ENCODE peak calls at places on chromosomes 11 and 22, in eight cellular contexts. D is activated CD4-positive, CD25-positive, alpha-beta regulatory T cell; R is iris pigment epithelial cell; N is activated CD4-positive, alpha-beta T cell treated with anti-CD3 and anti-CD28 coated beads, Interleukin-2, amount 50 U/mL, for 1 hour; Q is HTR-8/SVneo; Z is nucleus accumbens; F is stimulated activated CD4-positive, alpha-beta T cell treated with anti-CD3 and anti-CD28 coated beads, Interleukin-15, amount 100 ng/mL, for 1 hour; K is posterior vena cava. U is an unnamed sample.
A peak's percentile ranks its signal among the peaks of the same experiment; 100 is the strongest.

GRCh38 chr11:10327254-10327653 is 22.4 kb downstream of the ADM start:
- DNase-seq in D (no peak), R (peak; percentile 87), N (no peak), Q (no peak), Z (no peak), F (no peak), K (no peak), U (no peak)

GRCh38 chr11:47271961-47272661 is 2.2 kb downstream of the MADD start:
- DNase-seq in D (no peak), R (no peak), N (no peak), Q (no peak), Z (no peak), F (no peak), K (peak; percentile 12), U (peak; percentile 60)

GRCh38 chr22:19385221-19385906 is 46.2 kb downstream of the HIRA start:
- DNase-seq in D (no peak), R (no peak), N (no peak), Q (no peak), Z (no peak), F (no peak), K (no peak), U (no peak)

GRCh38 chr11:104279587-104279986 is 115.6 kb upstream of the PDGFD start:
- DNase-seq in D (no peak), R (peak; percentile 16), N (no peak), Q (no peak), Z (no peak), F (no peak), K (no peak), U (no peak)

GRCh38 chr11:8059030-8059429 is 22.0 kb upstream of the TUB start:
- DNase-seq in D (no peak), R (no peak), N (no peak), Q (no peak), Z (no peak), F (no peak), K (no peak), U (no peak)

GRCh38 chr11:1408346-1408745 is 18.6 kb downstream of the BRSK2 start:
- DNase-seq in D (no peak), R (no peak), N (no peak), Q (no peak), Z (no peak), F (no peak), K (no peak), U (no peak)

GRCh38 chr11:131694526-131695424 is 324.4 kb downstream of the NTM start:
- DNase-seq in D (peak; percentile 9), R (peak; percentile 73), N (peak; percentile 31), Q (peak; percentile 48), Z (peak; percentile 63), F (no peak), K (peak; percentile 94), U (peak; percentile 29)

GRCh38 chr22:42711281-42711731 is 9.4 kb downstream of the A4GALT start:
- DNase-seq in D (no peak), R (no peak), N (no peak), Q (no peak), Z (no peak), F (no peak), K (no peak), U (no peak)

GRCh38 chr11:12263141-12263693 is 114.2 kb upstream of the PARVA start:
- DNase-seq in D (no peak), R (no peak), N (no peak), Q (no peak), Z (no peak), F (no peak), K (peak; percentile 79), U (no peak)

GRCh38 chr22:37824674-37825641 is 1.8 kb downstream of the GALR3 start:
- DNase-seq in D (no peak), R (peak; percentile 53), N (no peak), Q (no peak), Z (no peak), F (no peak), K (no peak), U (no peak)

GRCh38 chr11:64025205-64025604 is 10.5 kb upstream of the FLRT1 start:
- DNase-seq in D (no peak), R (no peak), N (no peak), Q (no peak), Z (no peak), F (no peak), K (no peak), U (no peak)

GRCh38 chr11:95266751-95267374 is 35.9 kb upstream of the SESN3 start:
- DNase-seq in D (no peak), R (peak; percentile 27), N (no peak), Q (no peak), Z (no peak), F (no peak), K (no peak), U (no peak)

GRCh38 chr11:2672553-2673249 is 27.1 kb downstream of the KCNQ1OT1 start:
- DNase-seq in D (no peak), R (no peak), N (no peak), Q (no peak), Z (no peak), F (no peak), K (no peak), U (no peak)

GRCh38 chr11:121711900-121712424 is 259.2 kb upstream of the SORL1-AS1 start:
- DNase-seq in D (no peak), R (no peak), N (no peak), Q (no peak), Z (no peak), F (no peak), K (no peak), U (no peak)

GRCh38 chr11:99865951-99866350 is 821.1 kb upstream of the ARHGAP42 start:
- DNase-seq in D (no peak), R (peak; percentile 2), N (no peak), Q (no peak), Z (no peak), F (no peak), K (no peak), U (no peak)

U was measured in NAMALWA.